ENCODE peak calls at places on chromosomes 4 and X, in eight cellular contexts. One of them, this sample, is unnamed.

GRCh38 chrX:106510713-106511411 is 100.9 kb upstream of the RADX start:
- DNase-seq in ELF-1: no peak
- DNase-seq in naive B cell: no peak
- DNase-seq in NCI-H82: no peak
- DNase-seq in stimulated activated naive CD8-positive, alpha-beta T cell treated with anti-CD3 and anti-CD28 coated beads, Interleukin-15, Interleukin-2, amounts not matched to agents 100 U/mL and 50 U/mL, for 24 hours: no peak
- DNase-seq in A172: no peak
- DNase-seq in NCI-H1105 treated with DMSO at 0.1 percent for 48 hours: no peak
- DNase-seq in HFFc6: no peak
- DNase-seq in this sample: no peak

GRCh38 chr4:126448093-126448820 is 1133.5 kb downstream of the FAT4 start:
- DNase-seq in stimulated activated naive CD8-positive, alpha-beta T cell treated with anti-CD3 and anti-CD28 coated beads, Interleukin-15, Interleukin-2, amounts not matched to agents 100 U/mL and 50 U/mL, for 24 hours: no peak
- DNase-seq in HFFc6: no peak
- DNase-seq in NCI-H1105 treated with DMSO at 0.1 percent for 48 hours: no peak
- DNase-seq in naive B cell: no peak
- DNase-seq in ELF-1: no peak
- DNase-seq in A172: no peak
- DNase-seq in NCI-H82: no peak
- DNase-seq in this sample: no peak

GRCh38 chrX:119942831-119943184 is 743 bp downstream of the NKAP start:
- DNase-seq in NCI-H1105 treated with DMSO at 0.1 percent for 48 hours: no peak
- DNase-seq in NCI-H82: peak; percentile 51
- DNase-seq in A172: no peak
- DNase-seq in HFFc6: no peak
- DNase-seq in naive B cell: no peak
- DNase-seq in ELF-1: no peak
- DNase-seq in stimulated activated naive CD8-positive, alpha-beta T cell treated with anti-CD3 and anti-CD28 coated beads, Interleukin-15, Interleukin-2, amounts not matched to agents 100 U/mL and 50 U/mL, for 24 hours: no peak
- DNase-seq in this sample: no peak

GRCh38 chr4:37946503-37947179 is 13.6 kb upstream of the PTTG2 start:
- DNase-seq in stimulated activated naive CD8-positive, alpha-beta T cell treated with anti-CD3 and anti-CD28 coated beads, Interleukin-15, Interleukin-2, amounts not matched to agents 100 U/mL and 50 U/mL, for 24 hours: no peak
- DNase-seq in A172: no peak
- DNase-seq in NCI-H82: no peak
- DNase-seq in naive B cell: no peak
- DNase-seq in NCI-H1105 treated with DMSO at 0.1 percent for 48 hours: no peak
- DNase-seq in ELF-1: no peak
- DNase-seq in HFFc6: no peak
- DNase-seq in this sample: no peak

GRCh38 chr4:41232406-41232805 is 18.1 kb upstream of the APBB2 start:
- DNase-seq in ELF-1: peak; percentile 25
- DNase-seq in naive B cell: no peak
- DNase-seq in NCI-H1105 treated with DMSO at 0.1 percent for 48 hours: no peak
- DNase-seq in HFFc6: no peak
- DNase-seq in NCI-H82: no peak
- DNase-seq in A172: no peak
- DNase-seq in stimulated activated naive CD8-positive, alpha-beta T cell treated with anti-CD3 and anti-CD28 coated beads, Interleukin-15, Interleukin-2, amounts not matched to agents 100 U/mL and 50 U/mL, for 24 hours: no peak
- DNase-seq in this sample: no peak

GRCh38 chr4:147846318-147847135 is 114.6 kb downstream of the ARHGAP10 start:
- DNase-seq in NCI-H82: peak; percentile 14
- DNase-seq in A172: no peak
- DNase-seq in ELF-1: no peak
- DNase-seq in naive B cell: no peak
- DNase-seq in stimulated activated naive CD8-positive, alpha-beta T cell treated with anti-CD3 and anti-CD28 coated beads, Interleukin-15, Interleukin-2, amounts not matched to agents 100 U/mL and 50 U/mL, for 24 hours: peak; percentile 20
- DNase-seq in HFFc6: no peak
- DNase-seq in NCI-H1105 treated with DMSO at 0.1 percent for 48 hours: peak; percentile 61
- DNase-seq in this sample: no peak

GRCh38 chrX:107562482-107562881 is 65.8 kb upstream of the PRPS1 start:
- DNase-seq in HFFc6: peak; percentile 59
- DNase-seq in stimulated activated naive CD8-positive, alpha-beta T cell treated with anti-CD3 and anti-CD28 coated beads, Interleukin-15, Interleukin-2, amounts not matched to agents 100 U/mL and 50 U/mL, for 24 hours: no peak
- DNase-seq in A172: peak; percentile 52
- DNase-seq in ELF-1: peak; percentile 76
- DNase-seq in NCI-H82: no peak
- DNase-seq in naive B cell: no peak
- DNase-seq in NCI-H1105 treated with DMSO at 0.1 percent for 48 hours: no peak
- DNase-seq in this sample: no peak

GRCh38 chr4:121714548-121714947 is 17.8 kb upstream of the ANXA5 start:
- DNase-seq in naive B cell: no peak
- DNase-seq in A172: no peak
- DNase-seq in NCI-H1105 treated with DMSO at 0.1 percent for 48 hours: no peak
- DNase-seq in stimulated activated naive CD8-positive, alpha-beta T cell treated with anti-CD3 and anti-CD28 coated beads, Interleukin-15, Interleukin-2, amounts not matched to agents 100 U/mL and 50 U/mL, for 24 hours: no peak
- DNase-seq in NCI-H82: no peak
- DNase-seq in HFFc6: no peak
- DNase-seq in ELF-1: no peak
- DNase-seq in this sample: no peak

GRCh38 chr4:128275351-128275750 is 12.3 kb downstream of the PGRMC2 start:
- DNase-seq in NCI-H82: no peak
- DNase-seq in ELF-1: no peak
- DNase-seq in stimulated activated naive CD8-positive, alpha-beta T cell treated with anti-CD3 and anti-CD28 coated beads, Interleukin-15, Interleukin-2, amounts not matched to agents 100 U/mL and 50 U/mL, for 24 hours: no peak
- DNase-seq in naive B cell: no peak
- DNase-seq in A172: no peak
- DNase-seq in HFFc6: peak; percentile 41
- DNase-seq in NCI-H1105 treated with DMSO at 0.1 percent for 48 hours: no peak
- DNase-seq in this sample: no peak

GRCh38 chr4:37631551-37631950 is 54.6 kb downstream of the RELL1 start:
- DNase-seq in naive B cell: no peak
- DNase-seq in stimulated activated naive CD8-positive, alpha-beta T cell treated with anti-CD3 and anti-CD28 coated beads, Interleukin-15, Interleukin-2, amounts not matched to agents 100 U/mL and 50 U/mL, for 24 hours: no peak
- DNase-seq in A172: no peak
- DNase-seq in ELF-1: no peak
- DNase-seq in HFFc6: no peak
- DNase-seq in NCI-H1105 treated with DMSO at 0.1 percent for 48 hours: no peak
- DNase-seq in NCI-H82: no peak
- DNase-seq in this sample: no peak

GRCh38 chrX:87636533-87636932 is 118.9 kb downstream of the KLHL4 start:
- DNase-seq in NCI-H1105 treated with DMSO at 0.1 percent for 48 hours: no peak
- DNase-seq in NCI-H82: peak; percentile 52
- DNase-seq in HFFc6: no peak
- DNase-seq in stimulated activated naive CD8-positive, alpha-beta T cell treated with anti-CD3 and anti-CD28 coated beads, Interleukin-15, Interleukin-2, amounts not matched to agents 100 U/mL and 50 U/mL, for 24 hours: no peak
- DNase-seq in ELF-1: peak; percentile 64
- DNase-seq in naive B cell: no peak
- DNase-seq in A172: no peak
- DNase-seq in this sample: no peak

GRCh38 chr4:153781717-153782416 is 7.0 kb downstream of the SFRP2 start:
- DNase-seq in NCI-H82: peak; percentile 7
- DNase-seq in HFFc6: peak; percentile 9
- DNase-seq in NCI-H1105 treated with DMSO at 0.1 percent for 48 hours: no peak
- DNase-seq in A172: no peak
- DNase-seq in naive B cell: no peak
- DNase-seq in ELF-1: no peak
- DNase-seq in stimulated activated naive CD8-positive, alpha-beta T cell treated with anti-CD3 and anti-CD28 coated beads, Interleukin-15, Interleukin-2, amounts not matched to agents 100 U/mL and 50 U/mL, for 24 hours: no peak
- DNase-seq in this sample: peak; percentile 70

GRCh38 chr4:98433608-98434198 is 172.5 kb downstream of the RAP1GDS1 start:
- DNase-seq in stimulated activated naive CD8-positive, alpha-beta T cell treated with anti-CD3 and anti-CD28 coated beads, Interleukin-15, Interleukin-2, amounts not matched to agents 100 U/mL and 50 U/mL, for 24 hours: no peak
- DNase-seq in HFFc6: peak; percentile 9
- DNase-seq in NCI-H1105 treated with DMSO at 0.1 percent for 48 hours: no peak
- DNase-seq in ELF-1: no peak
- DNase-seq in naive B cell: no peak
- DNase-seq in NCI-H82: no peak
- DNase-seq in A172: no peak
- DNase-seq in this sample: no peak

GRCh38 chr4:156710571-156711195 is 260.9 kb downstream of the PDGFC start:
- DNase-seq in naive B cell: no peak
- DNase-seq in A172: no peak
- DNase-seq in NCI-H82: no peak
- DNase-seq in NCI-H1105 treated with DMSO at 0.1 percent for 48 hours: no peak
- DNase-seq in HFFc6: peak; percentile 12
- DNase-seq in stimulated activated naive CD8-positive, alpha-beta T cell treated with anti-CD3 and anti-CD28 coated beads, Interleukin-15, Interleukin-2, amounts not matched to agents 100 U/mL and 50 U/mL, for 24 hours: no peak
- DNase-seq in ELF-1: no peak
- DNase-seq in this sample: no peak